ENCODE peak calls at places on chromosome 5, in eight cellular contexts. T, L, I, Q, H, M, R and B are unnamed samples.

GRCh38 chr5:157252741-157253465 is 13.0 kb upstream of the CYFIP2 start:
- DNase-seq in T (no peak), L (no peak), I (no peak), Q (peak; percentile 46), H (no peak), M (no peak), R (peak; percentile 44), B (no peak)

GRCh38 chr5:3862906-3863305 is 267.3 kb downstream of the IRX1 start:
- DNase-seq in T (no peak), L (no peak), I (no peak), Q (no peak), H (no peak), M (no peak), R (no peak), B (no peak)

GRCh38 chr5:34709861-34710673 is 53.9 kb downstream of the RAI14 start:
- DNase-seq in T (no peak), L (no peak), I (no peak), Q (peak; percentile 84), H (no peak), M (no peak), R (peak; percentile 85), B (no peak)

GRCh38 chr5:146426853-146427618 is 20.1 kb upstream of the TCERG1 start:
- DNase-seq in T (peak; percentile 11), L (no peak), I (no peak), Q (peak; percentile 64), H (no peak), M (no peak), R (peak; percentile 16), B (no peak)

GRCh38 chr5:132996307-132996706 is 30.0 kb downstream of the ZCCHC10 start:
- DNase-seq in T (no peak), L (no peak), I (no peak), Q (no peak), H (no peak), M (no peak), R (no peak), B (no peak)

GRCh38 chr5:147092044-147092443 is 142.8 kb upstream of the STK32A start:
- DNase-seq in T (no peak), L (no peak), I (no peak), Q (no peak), H (no peak), M (no peak), R (no peak), B (no peak)

GRCh38 chr5:179801304-179802206 is 5.1 kb downstream of the MGAT4B start:
- DNase-seq in T (peak; percentile 80), L (no peak), I (peak; percentile 80), Q (peak; percentile 68), H (peak; percentile 93), M (peak; percentile 84), R (peak; percentile 34), B (peak; percentile 80)

GRCh38 chr5:36891266-36891665 is 14.7 kb downstream of the NIPBL start:
- DNase-seq in T (no peak), L (no peak), I (no peak), Q (no peak), H (no peak), M (no peak), R (no peak), B (no peak)

GRCh38 chr5:91212336-91213092 is 170.6 kb downstream of the ARRDC3 start:
- DNase-seq in T (no peak), L (no peak), I (no peak), Q (peak; percentile 88), H (no peak), M (peak; percentile 58), R (peak; percentile 56), B (no peak)

GRCh38 chr5:10352404-10353240 is 873 bp upstream of the MARCHF6 start:
- DNase-seq in T (no peak), L (no peak), I (no peak), Q (peak; percentile 40), H (no peak), M (peak; percentile 53), R (peak; percentile 36), B (no peak)

GRCh38 chr5:8650197-8650596 is 781.2 kb downstream of the MTRR start:
- DNase-seq in T (no peak), L (no peak), I (no peak), Q (no peak), H (no peak), M (no peak), R (peak; percentile 59), B (no peak)

GRCh38 chr5:171444582-171444981 is 25.1 kb downstream of the FGF18 start:
- DNase-seq in T (no peak), L (no peak), I (no peak), Q (peak; percentile 36), H (no peak), M (no peak), R (no peak), B (no peak)

GRCh38 chr5:154940772-154941620 is at the start of gene MRPL22:
- DNase-seq in T (peak; percentile 92), L (peak; percentile 92), I (peak; percentile 90), Q (peak; percentile 96), H (peak; percentile 97), M (peak; percentile 95), R (peak; percentile 95), B (peak; percentile 88)

GRCh38 chr5:154937186-154937717 is 759 bp downstream of the GEMIN5 start:
- DNase-seq in T (no peak), L (no peak), I (no peak), Q (peak; percentile 13), H (peak; percentile 44), M (no peak), R (no peak), B (no peak)

GRCh38 chr5:154934881-154935280 is 3.1 kb downstream of the GEMIN5 start:
- DNase-seq in T (no peak), L (no peak), I (no peak), Q (no peak), H (no peak), M (no peak), R (no peak), B (no peak)

GRCh38 chr5:154940375-154940771 is 500 bp upstream of the MRPL22 start:
- DNase-seq in T (no peak), L (no peak), I (no peak), Q (no peak), H (no peak), M (no peak), R (no peak), B (no peak)

DNA sequence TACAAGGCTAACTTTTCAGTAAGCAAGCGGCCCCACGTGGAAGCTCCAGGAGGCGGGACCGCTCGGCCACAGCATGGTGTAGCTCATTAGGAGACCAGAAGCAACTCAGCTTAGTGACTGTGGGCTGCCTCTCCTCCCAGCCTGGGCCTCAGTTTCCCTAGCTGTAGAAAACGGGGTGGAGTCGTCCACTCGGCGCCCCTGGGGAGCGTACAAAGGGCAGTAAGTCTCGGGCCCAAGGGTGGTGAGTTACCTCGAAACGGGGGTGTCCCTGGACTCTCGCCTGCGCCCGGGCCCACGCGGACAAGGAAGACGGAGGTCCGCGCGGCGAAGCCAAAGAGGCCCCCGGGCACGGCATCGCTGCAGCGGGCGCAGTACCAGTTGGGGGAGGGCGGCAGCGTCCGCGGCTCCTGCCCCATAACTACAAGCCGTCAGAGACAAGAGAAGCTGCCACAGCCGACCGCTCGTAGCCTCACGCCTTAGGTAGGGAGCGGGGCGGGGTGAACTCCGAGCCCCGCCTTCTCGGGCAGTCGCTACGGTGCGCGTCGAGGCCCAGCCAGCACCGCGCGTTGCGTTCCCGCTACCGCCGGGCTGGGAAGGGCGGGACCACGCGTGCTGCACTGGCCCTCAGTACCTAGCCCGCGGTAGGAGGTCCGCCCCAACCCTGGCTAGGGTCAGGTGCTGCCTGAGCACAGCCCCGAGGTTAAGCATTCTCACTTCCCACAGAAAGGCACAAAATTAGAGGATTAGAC is at the start of gene GEMIN5:
- DNase-seq in T (peak; percentile 82), L (peak; percentile 89), I (peak; percentile 89), Q (peak; percentile 90), H (peak; percentile 96), M (peak; percentile 91), R (peak; percentile 68), B (peak; percentile 76)
- TF ChIP-seq CTCF in T (no peak), L (no peak), I (no peak), Q (no peak), H (no peak), M (no peak), R (no peak), B (no peak)

DNA sequence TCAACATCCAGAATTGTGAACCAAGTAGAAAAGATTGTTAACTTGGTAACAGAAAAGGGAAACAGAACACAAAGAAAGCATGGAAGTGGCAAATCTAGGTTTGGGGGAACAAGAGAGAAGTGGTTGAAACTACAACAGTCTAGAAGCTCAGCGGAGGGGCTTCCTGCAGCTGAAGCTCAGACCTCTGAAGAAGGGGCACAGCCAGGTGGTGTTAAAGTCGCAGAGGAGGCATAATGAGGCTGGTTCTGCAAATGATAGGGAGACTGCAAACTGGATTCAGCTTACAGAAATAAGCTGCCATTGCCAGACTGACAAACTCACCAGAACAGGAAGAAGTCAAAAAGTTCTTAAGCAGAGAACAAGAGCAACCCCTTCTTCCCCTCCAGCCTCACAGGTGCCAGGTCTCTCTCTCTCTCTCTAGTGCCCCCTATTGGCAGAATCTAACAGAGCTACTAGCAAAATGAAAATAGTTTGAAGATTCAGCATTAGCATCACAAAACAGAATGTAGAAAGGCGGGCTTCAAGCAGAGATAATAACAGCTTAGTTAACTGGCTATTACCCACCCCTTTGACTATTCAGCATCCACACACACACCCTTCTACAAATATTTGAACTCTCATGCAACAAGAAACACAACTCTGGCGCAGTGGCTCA is 76.7 kb downstream of the GRAMD2B start:
- DNase-seq in T (no peak), L (no peak), I (no peak), Q (peak; percentile 39), H (peak; percentile 56), M (peak; percentile 26), R (no peak), B (no peak)
- TF ChIP-seq CTCF in T (peak; percentile 37), L (peak; percentile 69), I (peak; percentile 56), Q (peak; percentile 56), H (peak; percentile 85), M (peak; percentile 35), R (peak; percentile 71), B (no peak)

DNA sequence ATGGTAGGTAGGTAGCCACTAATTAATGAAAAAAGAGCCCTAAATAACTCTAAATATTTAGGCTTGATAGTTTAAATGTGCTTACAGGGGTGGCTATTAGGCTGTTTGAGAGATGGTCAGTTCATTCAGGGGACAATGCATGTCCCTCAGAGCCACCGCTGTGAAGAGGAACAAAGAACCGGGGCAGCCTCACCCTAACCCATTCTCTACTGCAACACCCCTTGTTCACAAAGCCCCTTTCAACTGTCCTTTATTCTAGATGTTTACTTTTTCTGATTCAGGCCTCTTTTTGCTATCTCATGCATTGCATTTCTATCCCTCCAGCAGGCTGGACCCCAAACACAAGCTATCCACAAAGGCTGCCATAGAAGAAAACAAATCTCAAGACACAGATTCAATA is 906.7 kb downstream of the NR2F1-AS1 start:
- DNase-seq in T (no peak), L (no peak), I (no peak), Q (no peak), H (no peak), M (no peak), R (no peak), B (no peak)
- TF ChIP-seq CTCF in T (no peak), L (no peak), I (no peak), Q (no peak), H (no peak), M (no peak), R (no peak), B (no peak)

DNA sequence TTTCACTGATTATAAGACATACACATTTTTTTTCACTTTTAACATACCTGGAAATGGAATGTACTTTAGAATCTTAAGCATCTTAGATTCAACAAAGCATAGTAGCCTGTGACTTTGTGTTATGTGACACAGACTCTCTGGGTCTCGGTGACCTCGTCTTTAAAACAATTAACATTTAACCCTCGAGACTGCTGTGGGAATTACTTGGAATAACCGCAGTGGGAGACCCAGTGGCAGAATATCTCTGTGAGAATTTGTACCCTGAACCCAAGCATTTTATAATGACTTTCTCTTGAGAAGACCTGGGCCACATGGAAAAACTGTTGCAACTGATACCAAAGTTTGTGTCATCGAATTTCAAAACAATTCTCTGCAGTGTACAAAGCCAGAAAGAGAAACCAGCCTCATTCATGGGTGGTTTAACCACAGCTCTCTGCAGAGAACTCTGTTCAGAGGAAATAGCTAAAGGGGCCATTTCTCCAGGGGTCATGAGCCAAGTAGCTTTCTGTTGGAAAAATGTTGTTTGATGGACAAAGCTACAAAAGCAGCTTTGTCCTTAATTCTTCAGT is 10.0 kb upstream of the RETREG1 start:
- DNase-seq in T (no peak), L (no peak), I (no peak), Q (peak; percentile 44), H (no peak), M (no peak), R (no peak), B (no peak)
- TF ChIP-seq CTCF in T (no peak), L (no peak), I (no peak), Q (no peak), H (no peak), M (no peak), R (no peak), B (no peak)